ENCODE peak calls at places on chromosomes 2 and 18, in nine cellular contexts. One of them, this sample, is unnamed.

GRCh38 chr2:118169359-118170005 is 81.2 kb downstream of the INSIG2 start:
- DNase-seq in fibroblast of pulmonary artery: no peak
- DNase-seq in aorta: no peak
- DNase-seq in neural progenitor cell: no peak
- DNase-seq in iPS DF 6.9: no peak
- DNase-seq in PC-3: no peak
- DNase-seq in right cardiac atrium: peak; percentile 87
- DNase-seq in stomach: no peak
- DNase-seq in CD8-positive, alpha-beta memory T cell: no peak
- DNase-seq in this sample: no peak

GRCh38 chr2:204325468-204325867 is 219.8 kb upstream of the PARD3B start:
- DNase-seq in fibroblast of pulmonary artery: peak; percentile 91
- DNase-seq in aorta: no peak
- DNase-seq in neural progenitor cell: peak; percentile 88
- DNase-seq in iPS DF 6.9: peak; percentile 73
- DNase-seq in PC-3: peak; percentile 87
- DNase-seq in right cardiac atrium: peak; percentile 55
- DNase-seq in stomach: peak; percentile 64
- DNase-seq in CD8-positive, alpha-beta memory T cell: peak; percentile 10
- DNase-seq in this sample: peak; percentile 57

GRCh38 chr18:35478520-35479435 is 19.0 kb downstream of the INO80C start:
- DNase-seq in fibroblast of pulmonary artery: peak; percentile 68
- DNase-seq in aorta: no peak
- DNase-seq in neural progenitor cell: no peak
- DNase-seq in iPS DF 6.9: no peak
- DNase-seq in PC-3: peak; percentile 83
- DNase-seq in right cardiac atrium: no peak
- DNase-seq in stomach: peak; percentile 68
- DNase-seq in CD8-positive, alpha-beta memory T cell: no peak
- DNase-seq in this sample: peak; percentile 39

GRCh38 chr2:201471732-201472395 is 20.3 kb downstream of the STRADB start:
- DNase-seq in fibroblast of pulmonary artery: peak; percentile 31
- DNase-seq in aorta: no peak
- DNase-seq in neural progenitor cell: no peak
- DNase-seq in iPS DF 6.9: no peak
- DNase-seq in PC-3: no peak
- DNase-seq in right cardiac atrium: no peak
- DNase-seq in stomach: no peak
- DNase-seq in CD8-positive, alpha-beta memory T cell: no peak
- DNase-seq in this sample: peak; percentile 38

GRCh38 chr18:59823611-59824195 is 76.1 kb upstream of the PMAIP1 start:
- DNase-seq in fibroblast of pulmonary artery: peak; percentile 89
- DNase-seq in aorta: no peak
- DNase-seq in neural progenitor cell: peak; percentile 89
- DNase-seq in iPS DF 6.9: peak; percentile 71
- DNase-seq in PC-3: peak; percentile 92
- DNase-seq in right cardiac atrium: peak; percentile 76
- DNase-seq in stomach: peak; percentile 76
- DNase-seq in CD8-positive, alpha-beta memory T cell: no peak
- DNase-seq in this sample: no peak

GRCh38 chr2:213696427-213696826 is 412.2 kb downstream of the SPAG16 start:
- DNase-seq in fibroblast of pulmonary artery: no peak
- DNase-seq in aorta: no peak
- DNase-seq in neural progenitor cell: no peak
- DNase-seq in iPS DF 6.9: no peak
- DNase-seq in PC-3: no peak
- DNase-seq in right cardiac atrium: no peak
- DNase-seq in stomach: no peak
- DNase-seq in CD8-positive, alpha-beta memory T cell: no peak
- DNase-seq in this sample: no peak

GRCh38 chr2:47309952-47310800 is 92.8 kb upstream of the MSH2 start:
- DNase-seq in fibroblast of pulmonary artery: peak; percentile 47
- DNase-seq in aorta: no peak
- DNase-seq in neural progenitor cell: peak; percentile 45
- DNase-seq in iPS DF 6.9: no peak
- DNase-seq in PC-3: no peak
- DNase-seq in right cardiac atrium: no peak
- DNase-seq in stomach: peak; percentile 48
- DNase-seq in CD8-positive, alpha-beta memory T cell: no peak
- DNase-seq in this sample: no peak

GRCh38 chr2:134774074-134774742 is 55.4 kb upstream of the TMEM163 start:
- DNase-seq in fibroblast of pulmonary artery: peak; percentile 20
- DNase-seq in aorta: no peak
- DNase-seq in neural progenitor cell: no peak
- DNase-seq in iPS DF 6.9: no peak
- DNase-seq in PC-3: peak; percentile 17
- DNase-seq in right cardiac atrium: no peak
- DNase-seq in stomach: peak; percentile 50
- DNase-seq in CD8-positive, alpha-beta memory T cell: no peak
- DNase-seq in this sample: no peak

DNA sequence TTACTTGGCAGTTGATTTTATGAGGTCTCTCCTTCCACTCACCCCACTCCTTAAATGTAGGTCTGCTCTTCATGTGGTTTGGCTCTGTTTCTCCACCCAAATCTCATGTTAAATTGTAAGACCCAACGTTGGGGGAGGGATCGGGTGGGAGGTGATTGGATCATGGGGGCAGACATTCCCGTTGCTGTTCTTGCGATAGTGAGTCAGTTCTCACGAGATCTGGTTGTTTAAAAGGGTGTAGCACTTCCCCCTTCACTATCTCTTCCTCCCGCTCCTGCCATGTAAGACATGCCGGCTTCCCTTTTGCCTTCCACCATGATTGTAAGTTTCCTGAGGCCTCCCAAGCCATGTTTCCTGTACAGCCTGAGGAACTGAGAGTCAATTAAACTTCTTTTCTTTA is 1044.5 kb upstream of the POU3F3 start:
- DNase-seq in fibroblast of pulmonary artery: no peak
- DNase-seq in aorta: no peak
- DNase-seq in neural progenitor cell: no peak
- DNase-seq in iPS DF 6.9: no peak
- DNase-seq in PC-3: no peak
- DNase-seq in right cardiac atrium: no peak
- DNase-seq in stomach: no peak
- DNase-seq in CD8-positive, alpha-beta memory T cell: no peak
- DNase-seq in this sample: no peak
- H3K4me3 ChIP-seq in fibroblast of pulmonary artery: no peak overlapping the region
- H3K4me3 ChIP-seq in aorta: no peak overlapping the region
- H3K4me3 ChIP-seq in neural progenitor cell: no peak overlapping the region
- H3K4me3 ChIP-seq in iPS DF 6.9: no peak overlapping the region
- H3K4me3 ChIP-seq in PC-3: no peak overlapping the region
- H3K4me3 ChIP-seq in right cardiac atrium: no peak overlapping the region
- H3K4me3 ChIP-seq in stomach: no peak overlapping the region
- H3K4me3 ChIP-seq in CD8-positive, alpha-beta memory T cell: no peak overlapping the region
- H3K4me3 ChIP-seq in this sample: no peak overlapping the region

GRCh38 chr2:73987948-73988700 is 3.4 kb downstream of the TET3 start:
- DNase-seq in fibroblast of pulmonary artery: no peak
- DNase-seq in aorta: no peak
- DNase-seq in neural progenitor cell: no peak
- DNase-seq in iPS DF 6.9: no peak
- DNase-seq in PC-3: no peak
- DNase-seq in right cardiac atrium: no peak
- DNase-seq in stomach: no peak
- DNase-seq in CD8-positive, alpha-beta memory T cell: no peak
- DNase-seq in this sample: no peak
- H3K4me3 ChIP-seq in fibroblast of pulmonary artery: peak overlapping the region; percentile 6
- H3K4me3 ChIP-seq in aorta: no peak overlapping the region
- H3K4me3 ChIP-seq in neural progenitor cell: peak overlapping the region; percentile 3
- H3K4me3 ChIP-seq in iPS DF 6.9: no peak overlapping the region
- H3K4me3 ChIP-seq in PC-3: peak overlapping the region; percentile 77
- H3K4me3 ChIP-seq in right cardiac atrium: no peak overlapping the region
- H3K4me3 ChIP-seq in stomach: peak overlapping the region; percentile 37
- H3K4me3 ChIP-seq in CD8-positive, alpha-beta memory T cell: peak overlapping the region; percentile 58
- H3K4me3 ChIP-seq in this sample: no peak overlapping the region

DNA sequence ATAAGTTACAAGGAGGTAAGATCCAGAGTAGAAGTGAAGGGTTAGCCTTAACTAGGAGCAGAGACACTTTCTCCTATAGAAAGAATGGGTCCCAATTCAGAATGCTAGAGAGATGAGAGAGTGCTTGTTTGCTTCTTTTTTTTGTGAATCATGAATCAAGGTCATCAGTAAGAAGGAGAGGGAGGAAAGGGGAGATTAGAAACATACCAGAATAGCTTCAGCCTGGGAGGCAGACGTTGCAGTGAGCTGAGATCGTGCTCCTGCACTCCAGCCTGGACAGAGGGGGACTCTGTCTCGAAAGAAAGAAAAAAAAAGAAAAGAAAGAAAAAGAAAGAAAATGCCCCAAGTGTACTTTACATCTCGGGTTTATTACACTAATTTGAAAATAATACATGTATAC is 55.8 kb upstream of the SLC35F5 start:
- DNase-seq in fibroblast of pulmonary artery: no peak
- DNase-seq in aorta: no peak
- DNase-seq in neural progenitor cell: no peak
- DNase-seq in iPS DF 6.9: no peak
- DNase-seq in PC-3: no peak
- DNase-seq in right cardiac atrium: no peak
- DNase-seq in stomach: no peak
- DNase-seq in CD8-positive, alpha-beta memory T cell: no peak
- DNase-seq in this sample: no peak
- H3K4me3 ChIP-seq in fibroblast of pulmonary artery: no peak overlapping the region
- H3K4me3 ChIP-seq in aorta: no peak overlapping the region
- H3K4me3 ChIP-seq in neural progenitor cell: no peak overlapping the region
- H3K4me3 ChIP-seq in iPS DF 6.9: no peak overlapping the region
- H3K4me3 ChIP-seq in PC-3: no peak overlapping the region
- H3K4me3 ChIP-seq in right cardiac atrium: no peak overlapping the region
- H3K4me3 ChIP-seq in stomach: no peak overlapping the region
- H3K4me3 ChIP-seq in CD8-positive, alpha-beta memory T cell: no peak overlapping the region
- H3K4me3 ChIP-seq in this sample: no peak overlapping the region

GRCh38 chr2:239476757-239477565 is 76.1 kb upstream of the HDAC4 start:
- DNase-seq in fibroblast of pulmonary artery: no peak
- DNase-seq in aorta: peak; percentile 40
- DNase-seq in neural progenitor cell: no peak
- DNase-seq in iPS DF 6.9: no peak
- DNase-seq in PC-3: no peak
- DNase-seq in right cardiac atrium: peak; percentile 26
- DNase-seq in stomach: no peak
- DNase-seq in CD8-positive, alpha-beta memory T cell: no peak
- DNase-seq in this sample: no peak
- H3K4me3 ChIP-seq in fibroblast of pulmonary artery: no peak overlapping the region
- H3K4me3 ChIP-seq in aorta: no peak overlapping the region
- H3K4me3 ChIP-seq in neural progenitor cell: no peak overlapping the region
- H3K4me3 ChIP-seq in iPS DF 6.9: no peak overlapping the region
- H3K4me3 ChIP-seq in PC-3: no peak overlapping the region
- H3K4me3 ChIP-seq in right cardiac atrium: no peak overlapping the region
- H3K4me3 ChIP-seq in stomach: no peak overlapping the region
- H3K4me3 ChIP-seq in CD8-positive, alpha-beta memory T cell: no peak overlapping the region
- H3K4me3 ChIP-seq in this sample: no peak overlapping the region

GRCh38 chr2:29700560-29700959 is 220.8 kb downstream of the ALK start:
- DNase-seq in fibroblast of pulmonary artery: no peak
- DNase-seq in aorta: no peak
- DNase-seq in neural progenitor cell: no peak
- DNase-seq in iPS DF 6.9: no peak
- DNase-seq in PC-3: peak; percentile 65
- DNase-seq in right cardiac atrium: no peak
- DNase-seq in stomach: no peak
- DNase-seq in CD8-positive, alpha-beta memory T cell: no peak
- DNase-seq in this sample: no peak

GRCh38 chr2:29698216-29698615 is 223.2 kb downstream of the ALK start:
- DNase-seq in fibroblast of pulmonary artery: no peak
- DNase-seq in aorta: no peak
- DNase-seq in neural progenitor cell: no peak
- DNase-seq in iPS DF 6.9: no peak
- DNase-seq in PC-3: peak; percentile 4
- DNase-seq in right cardiac atrium: no peak
- DNase-seq in stomach: no peak
- DNase-seq in CD8-positive, alpha-beta memory T cell: no peak
- DNase-seq in this sample: no peak

GRCh38 chr2:29699045-29699444 is 222.3 kb downstream of the ALK start:
- DNase-seq in fibroblast of pulmonary artery: no peak
- DNase-seq in aorta: no peak
- DNase-seq in neural progenitor cell: no peak
- DNase-seq in iPS DF 6.9: no peak
- DNase-seq in PC-3: no peak
- DNase-seq in right cardiac atrium: no peak
- DNase-seq in stomach: no peak
- DNase-seq in CD8-positive, alpha-beta memory T cell: no peak
- DNase-seq in this sample: no peak

GRCh38 chr2:29697181-29697580 is 224.2 kb downstream of the ALK start:
- DNase-seq in fibroblast of pulmonary artery: no peak
- DNase-seq in aorta: no peak
- DNase-seq in neural progenitor cell: no peak
- DNase-seq in iPS DF 6.9: no peak
- DNase-seq in PC-3: peak; percentile 43
- DNase-seq in right cardiac atrium: no peak
- DNase-seq in stomach: no peak
- DNase-seq in CD8-positive, alpha-beta memory T cell: no peak
- DNase-seq in this sample: no peak

DNA sequence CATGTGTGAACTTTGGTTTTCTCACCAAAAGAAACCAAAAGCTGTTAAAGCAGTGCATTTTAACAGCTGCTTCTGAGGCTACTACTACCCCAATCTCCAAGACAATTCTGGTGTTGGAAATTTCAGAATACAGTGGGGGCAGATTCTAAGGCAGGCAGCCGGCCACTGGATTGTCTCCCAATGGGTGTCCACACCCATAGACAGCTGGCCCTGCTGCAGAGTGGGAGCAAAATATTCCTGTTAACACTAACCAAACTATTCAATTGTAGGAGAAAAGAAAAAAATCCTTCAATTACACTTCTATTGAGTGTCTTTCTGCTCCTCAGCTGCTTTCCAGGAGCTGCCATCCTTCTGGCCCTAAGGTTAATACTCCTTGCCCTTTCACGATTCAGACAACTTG is 223.7 kb downstream of the ALK start:
- DNase-seq in fibroblast of pulmonary artery: no peak
- DNase-seq in aorta: no peak
- DNase-seq in neural progenitor cell: no peak
- DNase-seq in iPS DF 6.9: no peak
- DNase-seq in PC-3: no peak
- DNase-seq in right cardiac atrium: no peak
- DNase-seq in stomach: no peak
- DNase-seq in CD8-positive, alpha-beta memory T cell: no peak
- DNase-seq in this sample: no peak
- H3K4me3 ChIP-seq in fibroblast of pulmonary artery: no peak overlapping the region
- H3K4me3 ChIP-seq in aorta: no peak overlapping the region
- H3K4me3 ChIP-seq in neural progenitor cell: no peak overlapping the region
- H3K4me3 ChIP-seq in iPS DF 6.9: no peak overlapping the region
- H3K4me3 ChIP-seq in PC-3: no peak overlapping the region
- H3K4me3 ChIP-seq in right cardiac atrium: no peak overlapping the region
- H3K4me3 ChIP-seq in stomach: no peak overlapping the region
- H3K4me3 ChIP-seq in CD8-positive, alpha-beta memory T cell: no peak overlapping the region
- H3K4me3 ChIP-seq in this sample: no peak overlapping the region

GRCh38 chr2:171531291-171531690 is 9.0 kb downstream of the CYBRD1 start:
- DNase-seq in fibroblast of pulmonary artery: peak; percentile 85
- DNase-seq in aorta: peak; percentile 78
- DNase-seq in neural progenitor cell: no peak
- DNase-seq in iPS DF 6.9: no peak
- DNase-seq in PC-3: no peak
- DNase-seq in right cardiac atrium: peak; percentile 66
- DNase-seq in stomach: no peak
- DNase-seq in CD8-positive, alpha-beta memory T cell: no peak
- DNase-seq in this sample: no peak
- H3K4me3 ChIP-seq in fibroblast of pulmonary artery: peak overlapping the region; percentile 20
- H3K4me3 ChIP-seq in aorta: peak overlapping the region; percentile 18
- H3K4me3 ChIP-seq in neural progenitor cell: no peak overlapping the region
- H3K4me3 ChIP-seq in iPS DF 6.9: no peak overlapping the region
- H3K4me3 ChIP-seq in PC-3: no peak overlapping the region
- H3K4me3 ChIP-seq in right cardiac atrium: no peak overlapping the region
- H3K4me3 ChIP-seq in stomach: no peak overlapping the region
- H3K4me3 ChIP-seq in CD8-positive, alpha-beta memory T cell: no peak overlapping the region
- H3K4me3 ChIP-seq in this sample: no peak overlapping the region